ENCODE peak calls at places on chromosomes 4 and X, in eight cellular contexts. One of them, this sample, is unnamed. For H3K27me3, the result is how much of the 10 kb centered on the place peaks cover.

GRCh38 chr4:56871357-56871993 is 36.2 kb upstream of the REST start:
- DNase-seq in sigmoid colon: no peak
- DNase-seq in body of pancreas: no peak
- DNase-seq in breast epithelium: no peak
- DNase-seq in H1: peak
- DNase-seq in IMR-90: no peak
- DNase-seq in uterus: no peak
- DNase-seq in vagina: no peak
- DNase-seq in this sample: no peak

GRCh38 chrX:13939741-13940597 is 89.7 kb downstream of the GEMIN8 start:
- DNase-seq in sigmoid colon: no peak
- DNase-seq in body of pancreas: no peak
- DNase-seq in breast epithelium: no peak
- DNase-seq in H1: no peak
- DNase-seq in IMR-90: no peak
- DNase-seq in uterus: no peak
- DNase-seq in vagina: no peak
- DNase-seq in this sample: no peak

GRCh38 chrX:104165894-104166734 is at the start of gene FAM199X:
- DNase-seq in sigmoid colon: peak
- DNase-seq in body of pancreas: peak
- DNase-seq in breast epithelium: peak
- DNase-seq in H1: peak
- DNase-seq in IMR-90: peak
- DNase-seq in uterus: peak
- DNase-seq in vagina: no peak
- DNase-seq in this sample: peak

GRCh38 chr4:16082424-16083216 is 1.2 kb downstream of the PROM1 start:
- DNase-seq in sigmoid colon: no peak
- DNase-seq in body of pancreas: peak
- DNase-seq in breast epithelium: peak
- DNase-seq in H1: peak
- DNase-seq in IMR-90: no peak
- DNase-seq in uterus: no peak
- DNase-seq in vagina: no peak
- DNase-seq in this sample: peak

GRCh38 chr4:87499415-87500106 is 29.6 kb downstream of the SPARCL1 start:
- DNase-seq in sigmoid colon: no peak
- DNase-seq in body of pancreas: no peak
- DNase-seq in breast epithelium: no peak
- DNase-seq in H1: no peak
- DNase-seq in IMR-90: no peak
- DNase-seq in uterus: no peak
- DNase-seq in vagina: no peak
- DNase-seq in this sample: no peak

GRCh38 chr4:70187216-70187615 is 8.3 kb upstream of the ODAM start:
- DNase-seq in sigmoid colon: no peak
- DNase-seq in body of pancreas: no peak
- DNase-seq in breast epithelium: no peak
- DNase-seq in H1: no peak
- DNase-seq in IMR-90: no peak
- DNase-seq in uterus: no peak
- DNase-seq in vagina: no peak
- DNase-seq in this sample: no peak

GRCh38 chrX:69291111-69291510 is 125.9 kb upstream of the PJA1 start:
- DNase-seq in sigmoid colon: no peak
- DNase-seq in body of pancreas: no peak
- DNase-seq in breast epithelium: no peak
- DNase-seq in H1: no peak
- DNase-seq in IMR-90: no peak
- DNase-seq in uterus: no peak
- DNase-seq in vagina: no peak
- DNase-seq in this sample: no peak

GRCh38 chr4:104966349-104967033 is 180.2 kb upstream of the TET2 start:
- DNase-seq in sigmoid colon: no peak
- DNase-seq in body of pancreas: peak
- DNase-seq in breast epithelium: no peak
- DNase-seq in H1: no peak
- DNase-seq in IMR-90: no peak
- DNase-seq in uterus: no peak
- DNase-seq in vagina: no peak
- DNase-seq in this sample: no peak

GRCh38 chr4:78004270-78004669 is 52.9 kb upstream of the FRAS1 start:
- DNase-seq in sigmoid colon: no peak
- DNase-seq in body of pancreas: no peak
- DNase-seq in breast epithelium: no peak
- DNase-seq in H1: no peak
- DNase-seq in IMR-90: no peak
- DNase-seq in uterus: no peak
- DNase-seq in vagina: no peak
- DNase-seq in this sample: no peak

GRCh38 chr4:5165419-5166369 is 114.4 kb downstream of the STK32B start:
- DNase-seq in sigmoid colon: no peak
- DNase-seq in body of pancreas: no peak
- DNase-seq in breast epithelium: no peak
- DNase-seq in H1: peak
- DNase-seq in IMR-90: peak
- DNase-seq in uterus: no peak
- DNase-seq in vagina: peak
- DNase-seq in this sample: no peak

GRCh38 chr4:173214231-173214630 is 45.6 kb downstream of the GALNT7 start:
- DNase-seq in sigmoid colon: no peak
- DNase-seq in body of pancreas: no peak
- DNase-seq in breast epithelium: no peak
- DNase-seq in H1: no peak
- DNase-seq in IMR-90: no peak
- DNase-seq in uterus: no peak
- DNase-seq in vagina: no peak
- DNase-seq in this sample: no peak

GRCh38 chr4:7664106-7664505 is 229.4 kb upstream of the PSAPL1 start:
- DNase-seq in sigmoid colon: no peak
- DNase-seq in body of pancreas: no peak
- DNase-seq in breast epithelium: no peak
- DNase-seq in H1: no peak
- DNase-seq in IMR-90: no peak
- DNase-seq in uterus: no peak
- DNase-seq in vagina: no peak
- DNase-seq in this sample: no peak

GRCh38 chr4:7668282-7668681 is 233.6 kb upstream of the PSAPL1 start:
- DNase-seq in sigmoid colon: no peak
- DNase-seq in body of pancreas: no peak
- DNase-seq in breast epithelium: no peak
- DNase-seq in H1: no peak
- DNase-seq in IMR-90: no peak
- DNase-seq in uterus: no peak
- DNase-seq in vagina: no peak
- DNase-seq in this sample: no peak

GRCh38 chr4:7665321-7665720 is 230.6 kb upstream of the PSAPL1 start:
- DNase-seq in sigmoid colon: no peak
- DNase-seq in body of pancreas: no peak
- DNase-seq in breast epithelium: no peak
- DNase-seq in H1: no peak
- DNase-seq in IMR-90: no peak
- DNase-seq in uterus: no peak
- DNase-seq in vagina: no peak
- DNase-seq in this sample: no peak

GRCh38 chr4:7666744-7667143 is 232.0 kb upstream of the PSAPL1 start:
- DNase-seq in sigmoid colon: no peak
- DNase-seq in body of pancreas: no peak
- DNase-seq in breast epithelium: no peak
- DNase-seq in H1: no peak
- DNase-seq in IMR-90: no peak
- DNase-seq in uterus: no peak
- DNase-seq in vagina: no peak
- DNase-seq in this sample: no peak

GRCh38 chr4:7666011-7666410 is 231.3 kb upstream of the PSAPL1 start:
- DNase-seq in sigmoid colon: no peak
- DNase-seq in body of pancreas: no peak
- DNase-seq in breast epithelium: no peak
- DNase-seq in H1: no peak
- DNase-seq in IMR-90: no peak
- DNase-seq in uterus: no peak
- DNase-seq in vagina: no peak
- DNase-seq in this sample: peak
- H3K27ac ChIP-seq in sigmoid colon: no peak
- H3K27ac ChIP-seq in body of pancreas: no peak
- H3K27ac ChIP-seq in breast epithelium: no peak
- H3K27ac ChIP-seq in H1: no peak
- H3K27ac ChIP-seq in IMR-90: no peak
- H3K27ac ChIP-seq in uterus: no peak
- H3K27ac ChIP-seq in vagina: no peak
- H3K27ac ChIP-seq in this sample: no peak

GRCh38 chrX:137032378-137032694 is 1.5 kb downstream of the GPR101 start:
- DNase-seq in sigmoid colon: no peak
- DNase-seq in body of pancreas: no peak
- DNase-seq in breast epithelium: no peak
- DNase-seq in H1: no peak
- DNase-seq in IMR-90: no peak
- DNase-seq in uterus: no peak
- DNase-seq in vagina: no peak
- DNase-seq in this sample: no peak

GRCh38 chrX:137031517-137032377 is 2.0 kb downstream of the GPR101 start:
- DNase-seq in sigmoid colon: no peak
- DNase-seq in body of pancreas: no peak
- DNase-seq in breast epithelium: no peak
- DNase-seq in H1: peak
- DNase-seq in IMR-90: peak
- DNase-seq in uterus: no peak
- DNase-seq in vagina: no peak
- DNase-seq in this sample: no peak

GRCh38 chrX:137034508-137034872 is 695 bp upstream of the GPR101 start:
- DNase-seq in sigmoid colon: no peak
- DNase-seq in body of pancreas: no peak
- DNase-seq in breast epithelium: no peak
- DNase-seq in H1: no peak
- DNase-seq in IMR-90: no peak
- DNase-seq in uterus: no peak
- DNase-seq in vagina: no peak
- DNase-seq in this sample: no peak

GRCh38 chrX:137033774-137034507 is at the start of gene GPR101:
- DNase-seq in sigmoid colon: no peak
- DNase-seq in body of pancreas: no peak
- DNase-seq in breast epithelium: no peak
- DNase-seq in H1: no peak
- DNase-seq in IMR-90: no peak
- DNase-seq in uterus: no peak
- DNase-seq in vagina: no peak
- DNase-seq in this sample: no peak

DNA sequence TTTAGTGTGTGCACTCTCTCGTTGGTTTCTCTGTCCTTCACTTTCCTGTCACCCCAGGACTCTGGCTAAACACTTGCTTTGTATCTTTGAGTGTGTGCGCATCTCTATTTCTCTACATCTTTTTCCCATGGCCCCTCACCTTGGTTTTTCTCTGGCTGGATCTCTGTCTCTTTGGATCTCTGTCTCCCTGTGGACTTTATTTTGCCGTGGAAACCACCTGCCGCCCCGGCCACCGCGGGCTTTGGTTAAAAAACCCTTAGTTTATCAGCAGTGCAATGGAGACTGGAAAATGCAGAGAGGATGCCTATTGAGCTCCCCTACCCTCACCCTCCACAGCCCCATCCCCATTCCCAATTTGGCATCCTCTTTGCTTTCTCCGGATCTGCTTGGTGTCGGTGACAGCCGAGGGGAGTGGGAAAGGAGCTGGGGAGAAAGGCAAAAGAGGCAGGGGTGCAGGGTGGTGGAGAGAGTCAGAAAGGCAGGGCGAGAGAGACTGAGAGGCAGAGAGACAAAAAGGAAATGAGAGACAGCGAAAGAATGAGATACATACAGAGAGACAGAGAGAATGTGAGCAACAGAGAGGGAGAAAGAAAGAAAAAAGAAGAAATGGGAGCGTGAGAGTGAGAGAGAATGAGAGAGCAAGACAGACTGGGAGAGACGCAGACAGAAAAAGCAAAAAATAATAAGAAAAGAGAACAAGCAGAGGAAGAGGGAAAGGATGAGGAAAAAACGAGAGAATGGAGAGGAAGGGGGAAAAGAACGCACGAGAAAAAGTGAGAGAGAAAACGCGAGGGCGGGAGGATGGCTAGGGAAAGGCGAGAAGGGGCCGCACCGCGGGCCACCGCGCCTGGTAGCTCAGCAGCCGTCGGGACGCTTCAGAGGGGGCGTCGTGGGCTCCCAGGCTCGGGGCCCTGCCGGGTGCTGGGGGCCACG is 688 bp downstream of the GPR101 start:
- DNase-seq in sigmoid colon: no peak
- DNase-seq in body of pancreas: no peak
- DNase-seq in breast epithelium: no peak
- DNase-seq in H1: no peak
- DNase-seq in IMR-90: no peak
- DNase-seq in uterus: no peak
- DNase-seq in vagina: no peak
- DNase-seq in this sample: no peak
- H3K27me3 ChIP-seq in sigmoid colon: under half
- H3K27me3 ChIP-seq in body of pancreas: under half
- H3K27me3 ChIP-seq in breast epithelium: half or more
- H3K27me3 ChIP-seq in H1: half or more
- H3K27me3 ChIP-seq in IMR-90: under half
- H3K27me3 ChIP-seq in uterus: under half
- H3K27me3 ChIP-seq in vagina: under half
- H3K27me3 ChIP-seq in this sample: under half

GRCh38 chr4:161538941-161539340 is 624.9 kb downstream of the FSTL5 start:
- DNase-seq in sigmoid colon: no peak
- DNase-seq in body of pancreas: no peak
- DNase-seq in breast epithelium: no peak
- DNase-seq in H1: no peak
- DNase-seq in IMR-90: no peak
- DNase-seq in uterus: no peak
- DNase-seq in vagina: no peak
- DNase-seq in this sample: no peak

GRCh38 chr4:161540265-161540664 is 623.5 kb downstream of the FSTL5 start:
- DNase-seq in sigmoid colon: no peak
- DNase-seq in body of pancreas: no peak
- DNase-seq in breast epithelium: no peak
- DNase-seq in H1: no peak
- DNase-seq in IMR-90: no peak
- DNase-seq in uterus: no peak
- DNase-seq in vagina: no peak
- DNase-seq in this sample: no peak
- TF ChIP-seq POLR2A in sigmoid colon: no peak
- TF ChIP-seq POLR2A in body of pancreas: no peak
- TF ChIP-seq POLR2A in breast epithelium: no peak
- TF ChIP-seq POLR2A in H1: no peak
- TF ChIP-seq POLR2A in IMR-90: no peak
- TF ChIP-seq POLR2A in uterus: no peak
- TF ChIP-seq POLR2A in vagina: no peak
- TF ChIP-seq POLR2A in this sample: no peak

DNA sequence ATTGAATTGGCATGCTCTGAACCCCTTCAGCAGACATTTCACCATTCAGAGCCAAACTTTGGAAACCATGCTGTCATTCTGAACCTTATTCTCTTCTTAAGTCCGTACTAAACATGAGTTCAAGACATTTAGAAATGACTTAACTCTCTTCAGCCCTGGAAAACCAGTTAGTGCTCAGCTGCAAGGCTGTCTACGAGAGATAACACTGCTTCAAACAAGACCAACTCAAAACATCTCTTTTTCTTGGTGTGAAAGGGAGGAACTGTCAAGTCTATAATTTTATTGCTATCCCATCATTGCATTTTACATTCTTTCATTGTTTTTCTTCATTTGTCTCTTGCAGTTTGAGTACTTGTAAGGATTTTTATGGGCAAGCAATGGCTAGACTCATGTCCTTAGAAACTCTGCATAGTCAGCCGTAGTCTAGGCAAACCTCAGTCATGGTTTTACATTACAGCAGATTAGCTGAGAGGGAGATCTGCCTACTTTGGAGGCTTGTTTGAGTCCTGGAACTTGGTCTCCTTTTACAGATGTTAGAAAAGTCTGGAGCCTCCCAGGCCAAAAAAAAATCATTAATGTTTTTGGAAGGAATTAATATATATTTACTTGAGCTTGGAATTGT is 120.5 kb upstream of the JADE1 start:
- DNase-seq in sigmoid colon: no peak
- DNase-seq in body of pancreas: no peak
- DNase-seq in breast epithelium: no peak
- DNase-seq in H1: no peak
- DNase-seq in IMR-90: no peak
- DNase-seq in uterus: no peak
- DNase-seq in vagina: no peak
- DNase-seq in this sample: no peak
- H3K27ac ChIP-seq in sigmoid colon: no peak
- H3K27ac ChIP-seq in body of pancreas: no peak
- H3K27ac ChIP-seq in breast epithelium: no peak
- H3K27ac ChIP-seq in H1: no peak
- H3K27ac ChIP-seq in IMR-90: no peak
- H3K27ac ChIP-seq in uterus: no peak
- H3K27ac ChIP-seq in vagina: no peak
- H3K27ac ChIP-seq in this sample: no peak

This sample was measured in Peyer's patch.